ENCODE peak calls at places on chromosomes 4 and X, in six cellular contexts. S, I, B, Z, H and G are unnamed samples.
A peak's percentile ranks its signal among the peaks of the same experiment; 100 is the strongest.

GRCh38 chrX:84216406-84216805 is 28.4 kb upstream of the RPS6KA6 start:
- DNase-seq in B (no peak), S (no peak), Z (no peak), H (no peak), I (no peak), G (no peak)

GRCh38 chrX:109281478-109282275 is 200.2 kb downstream of the GUCY2F start:
- DNase-seq in S (no peak), Z (no peak), H (no peak), B (no peak), I (no peak), G (peak; percentile 0)

GRCh38 chr4:151605215-151605614 is 155.6 kb downstream of the GATB start:
- DNase-seq in Z (no peak), H (no peak), S (no peak), B (no peak), I (no peak), G (no peak)

GRCh38 chrX:67543818-67544217 is at the start of gene AR:
- DNase-seq in S (peak; percentile 76), H (peak; percentile 28), Z (peak; percentile 74), B (peak; percentile 37), I (peak; percentile 78), G (no peak)

GRCh38 chr4:12846368-12846767 is 637.8 kb downstream of the RAB28 start:
- DNase-seq in Z (no peak), H (no peak), I (no peak), S (no peak), B (no peak), G (no peak)

GRCh38 chr4:19123681-19124080 is 1102.1 kb upstream of the LCORL start:
- DNase-seq in I (no peak), Z (no peak), B (no peak), S (no peak), H (no peak), G (no peak)

GRCh38 chrX:1618689-1619088 is 3.8 kb downstream of the ASMT start:
- DNase-seq in H (no peak), B (no peak), S (no peak), I (no peak), Z (no peak), G (no peak)

GRCh38 chr4:84631573-84631972 is 48.6 kb downstream of the CDS1 start:
- DNase-seq in H (no peak), Z (no peak), B (no peak), I (no peak), S (no peak), G (no peak)

GRCh38 chr4:1002131-1002630 is 9.0 kb upstream of the SLC26A1 start:
- DNase-seq in Z (no peak), I (no peak), S (no peak), B (no peak), H (no peak), G (peak; percentile 46)

GRCh38 chrX:49106930-49107329 is 16.6 kb downstream of the GPKOW start:
- DNase-seq in S (no peak), B (no peak), H (peak; percentile 52), Z (peak; percentile 62), I (no peak), G (peak; percentile 53)

GRCh38 chr4:68070302-68070701 is 59.4 kb downstream of the TMPRSS11F start:
- DNase-seq in Z (no peak), I (no peak), B (no peak), S (no peak), H (no peak), G (no peak)

GRCh38 chr4:89438102-89438831 is 130.7 kb upstream of the GPRIN3 start:
- DNase-seq in H (peak; percentile 49), I (no peak), B (no peak), S (no peak), Z (peak; percentile 70), G (peak; percentile 52)

GRCh38 chr4:184811484-184812180 is 14.1 kb downstream of the ACSL1 start:
- DNase-seq in H (no peak), Z (no peak), S (no peak), I (no peak), B (no peak), G (no peak)
- TF ChIP-seq POLR2A in H (no peak), Z (no peak), S (no peak), I (no peak), B (no peak), G (no peak)

DNA sequence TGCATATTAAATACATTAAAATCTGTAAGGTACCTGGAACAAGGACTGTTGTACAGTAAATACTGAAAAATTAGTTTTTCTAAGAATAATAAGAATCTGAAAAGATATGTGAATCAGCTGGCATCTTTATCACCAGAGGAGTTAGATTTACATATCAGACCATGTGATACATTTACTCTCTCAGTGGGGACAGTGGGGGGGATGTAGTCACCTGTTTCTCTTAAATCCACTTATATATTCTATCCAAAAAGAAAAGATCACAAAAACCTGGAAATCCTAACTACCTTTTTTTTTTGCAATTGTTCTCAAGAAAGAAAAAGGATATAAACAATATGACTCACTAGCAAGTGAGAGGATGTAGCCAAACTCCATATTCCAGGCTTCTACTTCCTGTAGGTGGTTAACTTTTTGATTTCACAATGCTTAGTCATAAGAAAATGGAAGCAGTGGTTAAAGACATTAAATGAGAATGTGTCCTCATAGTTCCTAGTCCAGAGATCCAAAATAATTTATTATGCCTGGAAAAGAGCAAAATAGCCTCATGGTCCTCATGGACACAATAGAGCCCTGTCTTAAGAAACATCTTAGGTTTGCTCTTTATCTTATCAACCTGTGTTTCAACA is 22.5 kb upstream of the MYOZ2 start:
- DNase-seq in H (peak; percentile 96), S (no peak), B (no peak), Z (peak; percentile 70), I (no peak), G (no peak)
- TF ChIP-seq POLR2A in H (no peak), S (no peak), B (no peak), Z (no peak), I (no peak), G (no peak)

GRCh38 chrX:54808605-54809483 is 1.3 kb downstream of the MAGED2 start:
- DNase-seq in B (peak; percentile 89), H (peak; percentile 96), Z (peak; percentile 97), S (peak; percentile 95), I (peak; percentile 94), G (peak; percentile 95)
- TF ChIP-seq POLR2A in B (no peak), H (no peak), Z (no peak), S (no peak), I (no peak), G (peak; percentile 36)

GRCh38 chr4:104615926-104616325 is 121.2 kb upstream of the CXXC4 start:
- DNase-seq in Z (no peak), S (no peak), H (no peak), B (no peak), I (no peak), G (no peak)

GRCh38 chr4:104615496-104615895 is 120.8 kb upstream of the CXXC4 start:
- DNase-seq in H (no peak), B (no peak), Z (no peak), I (no peak), S (no peak), G (no peak)

DNA sequence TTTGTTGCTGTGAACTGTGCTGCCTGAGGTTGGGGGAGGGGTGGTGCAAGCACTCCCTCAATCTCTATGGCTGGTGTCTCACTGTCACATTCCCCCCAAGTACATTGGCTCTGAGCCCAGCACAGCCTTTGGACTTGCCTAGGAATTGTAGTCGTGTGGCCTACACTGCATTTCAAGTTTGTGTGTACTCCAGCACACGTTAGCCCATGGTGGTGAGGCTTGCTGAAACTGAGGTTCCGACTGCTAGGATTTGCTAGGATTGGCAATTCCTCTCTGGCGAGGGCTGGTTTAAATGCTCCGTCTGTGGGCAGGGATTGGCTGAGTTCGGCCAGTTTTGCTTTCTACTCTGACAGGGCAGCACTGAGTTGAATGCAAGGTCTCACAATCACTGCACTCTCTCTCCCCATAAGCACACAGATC is 121.7 kb upstream of the CXXC4 start:
- DNase-seq in Z (no peak), B (no peak), S (peak; percentile 81), I (no peak), H (no peak), G (no peak)
- TF ChIP-seq POLR2A in Z (no peak), B (no peak), S (no peak), I (no peak), H (no peak), G (no peak)

DNA sequence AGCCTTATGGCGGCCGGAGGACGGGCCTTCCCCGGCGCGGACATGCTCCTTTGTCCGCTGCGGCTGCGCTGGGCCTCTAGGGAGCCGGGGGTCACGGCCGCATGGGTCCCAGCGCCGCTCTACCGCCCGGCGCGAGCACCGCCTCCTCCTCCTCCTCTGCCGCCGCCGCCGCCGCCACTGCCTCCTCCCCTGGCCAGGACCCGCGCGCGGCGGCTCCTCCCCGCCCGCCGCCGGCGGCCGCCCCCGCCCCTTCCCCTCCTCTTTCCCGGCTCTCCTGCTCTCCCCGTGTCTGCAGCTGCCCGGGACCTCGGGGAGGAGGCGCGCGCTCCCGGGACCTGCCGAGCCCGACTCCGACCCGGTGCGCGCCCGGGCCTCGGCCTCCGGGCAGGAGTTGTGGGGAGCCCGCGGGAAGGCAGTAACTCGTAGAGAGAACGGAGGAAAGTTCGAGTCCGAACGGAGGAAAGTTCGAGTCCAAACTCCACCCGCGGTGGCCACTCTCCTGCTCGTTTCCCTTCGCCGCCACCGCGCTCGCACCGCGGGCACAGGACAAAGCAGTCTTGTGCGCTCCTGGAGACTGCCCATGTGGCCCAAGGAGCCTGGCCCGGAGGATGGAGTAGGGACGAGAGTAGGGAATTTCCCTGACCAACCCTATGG is at the start of gene ADGRA3:
- DNase-seq in S (peak; percentile 77), H (peak; percentile 51), Z (peak; percentile 63), I (peak; percentile 71), B (peak; percentile 88), G (peak; percentile 59)
- TF ChIP-seq POLR2A in S (no peak), H (peak; percentile 18), Z (peak; percentile 53), I (no peak), B (no peak), G (no peak)

DNA sequence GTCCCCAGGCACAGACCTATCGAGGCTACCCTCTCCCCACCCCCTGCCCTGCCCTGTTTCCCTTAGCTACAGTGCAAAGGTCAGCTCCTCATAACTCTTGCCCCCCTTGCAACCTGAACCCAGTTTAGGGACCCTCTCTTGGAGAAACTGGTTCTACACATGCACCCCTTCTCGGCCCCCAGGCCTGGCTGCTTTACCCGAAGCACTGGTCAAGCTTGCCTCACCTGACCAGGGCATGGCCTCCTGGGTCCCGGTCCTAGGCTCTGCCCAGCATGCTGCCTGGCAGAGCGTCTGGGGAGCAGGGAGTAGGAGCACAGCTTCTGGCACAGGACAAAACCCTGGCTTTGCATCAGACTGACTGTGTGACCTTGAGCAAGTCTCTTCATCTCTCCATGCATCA is 28.0 kb downstream of the ZNF185 start:
- DNase-seq in B (no peak), I (no peak), S (no peak), H (no peak), Z (no peak), G (no peak)
- TF ChIP-seq POLR2A in B (no peak), I (no peak), S (no peak), H (no peak), Z (no peak), G (no peak)

DNA sequence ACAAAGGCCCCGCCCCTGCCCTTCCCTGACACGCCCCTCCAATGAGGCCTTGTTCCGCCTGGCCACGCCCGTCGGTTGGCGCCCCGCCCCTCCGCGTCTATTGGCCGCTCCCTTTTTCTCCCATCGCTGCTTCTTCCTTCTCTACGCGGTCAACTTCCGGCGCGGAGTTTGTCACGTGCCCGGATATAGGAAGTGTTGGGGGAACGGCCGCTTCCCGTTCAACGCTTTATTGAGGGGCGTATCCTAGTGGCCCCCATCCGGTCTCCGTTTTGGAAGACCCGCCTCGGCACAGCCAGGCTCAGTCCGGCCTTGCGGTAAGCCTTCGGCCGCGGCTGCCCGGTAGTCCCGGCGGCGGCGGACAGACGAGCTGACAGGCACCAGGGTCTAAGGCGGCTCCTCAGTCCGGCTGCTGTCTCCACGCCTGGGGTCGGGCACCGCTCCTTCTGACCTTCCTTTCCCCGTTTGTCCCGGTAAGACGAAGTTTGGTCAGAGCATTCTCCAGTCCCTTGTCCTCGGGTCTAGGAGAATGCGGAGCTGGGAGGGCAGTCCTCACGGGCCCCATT is at the start of gene EXOC1:
- DNase-seq in B (peak; percentile 99), I (peak; percentile 100), H (peak; percentile 94), Z (peak; percentile 93), S (peak; percentile 99), G (peak; percentile 97)
- TF ChIP-seq POLR2A in B (peak; percentile 44), I (no peak), H (peak; percentile 76), Z (peak; percentile 27), S (no peak), G (peak; percentile 71)

GRCh38 chrX:152637649-152638442 is at the start of gene GABRQ:
- DNase-seq in S (no peak), I (no peak), Z (peak; percentile 46), H (no peak), B (no peak), G (peak; percentile 57)
- TF ChIP-seq POLR2A in S (no peak), I (no peak), Z (no peak), H (no peak), B (no peak), G (no peak)